ENCODE peak calls at places on chromosomes 11 and 22, in eight cellular contexts. H is kidney, P is NCI-H748 treated with DMSO at 0.1 percent for 48 hours, D is ELF-1, R is endothelial cell, U is right cardiac atrium, G is H4, C is nephron progenitor cell. I is an unnamed sample.

GRCh38 chr11:62338218-62338617 is 970 bp downstream of the ASRGL1 start:
- DNase-seq in H (no peak), P (no peak), D (no peak), R (no peak), U (no peak), G (no peak), C (no peak), I (no peak)

GRCh38 chr11:68371176-68372041 is 59.0 kb downstream of the LRP5 start:
- DNase-seq in H (peak), P (no peak), D (peak), R (no peak), U (peak), G (no peak), C (no peak), I (peak)

GRCh38 chr11:14358729-14359439 is at the start of gene RRAS2:
- DNase-seq in H (peak), P (peak), D (peak), R (peak), U (peak), G (peak), C (peak), I (peak)

GRCh38 chr11:78190374-78190773 is 1.7 kb downstream of the USP35 start:
- DNase-seq in H (no peak), P (no peak), D (no peak), R (no peak), U (no peak), G (no peak), C (no peak), I (no peak)

GRCh38 chr11:19842505-19842904 is 129.9 kb downstream of the NAV2 start:
- DNase-seq in H (no peak), P (no peak), D (no peak), R (no peak), U (no peak), G (no peak), C (no peak), I (no peak)

GRCh38 chr22:44289429-44290171 is 23.2 kb downstream of the SHISAL1 start:
- DNase-seq in H (no peak), P (no peak), D (peak), R (no peak), U (peak), G (peak), C (peak), I (no peak)

GRCh38 chr22:19440411-19441195 is 6.9 kb downstream of the C22orf39 start:
- DNase-seq in H (no peak), P (no peak), D (no peak), R (no peak), U (no peak), G (no peak), C (no peak), I (no peak)

GRCh38 chr11:45881708-45882368 is 3.6 kb upstream of the MAPK8IP1 start:
- DNase-seq in H (no peak), P (no peak), D (no peak), R (no peak), U (peak), G (no peak), C (no peak), I (peak)

GRCh38 chr11:69492201-69492991 is 10.9 kb downstream of the LINC01488 start:
- DNase-seq in H (peak), P (no peak), D (no peak), R (no peak), U (peak), G (no peak), C (no peak), I (peak)

GRCh38 chr11:250740-251299 is 14.0 kb downstream of the PSMD13 start:
- DNase-seq in H (no peak), P (peak), D (peak), R (peak), U (peak), G (peak), C (peak), I (peak)

GRCh38 chr11:93528252-93528651 is 14.9 kb downstream of the SMCO4 start:
- DNase-seq in H (no peak), P (no peak), D (no peak), R (no peak), U (peak), G (no peak), C (no peak), I (no peak)

GRCh38 chr22:36303874-36304273 is 50.9 kb downstream of the APOL1 start:
- DNase-seq in H (peak), P (no peak), D (no peak), R (no peak), U (no peak), G (no peak), C (no peak), I (no peak)

GRCh38 chr22:37241351-37242142 is 2.5 kb downstream of the RAC2 start:
- DNase-seq in H (peak), P (no peak), D (no peak), R (no peak), U (peak), G (no peak), C (no peak), I (no peak)

GRCh38 chr11:86741489-86742435 is 58.6 kb upstream of the PRSS23 start:
- DNase-seq in H (no peak), P (no peak), D (no peak), R (no peak), U (no peak), G (peak), C (no peak), I (peak)

GRCh38 chr22:27153386-27153785 is 496.0 kb downstream of the MIAT start:
- DNase-seq in H (no peak), P (no peak), D (no peak), R (no peak), U (no peak), G (no peak), C (no peak), I (no peak)

GRCh38 chr11:34251640-34251980 is 106.2 kb downstream of the ABTB2 start:
- DNase-seq in H (no peak), P (no peak), D (no peak), R (no peak), U (no peak), G (no peak), C (no peak), I (peak)

GRCh38 chr11:116838321-116839084 is 1.1 kb upstream of the APOA1 start:
- DNase-seq in H (no peak), P (no peak), D (no peak), R (no peak), U (no peak), G (no peak), C (no peak), I (no peak)

I was measured in amniotic epithelial cell.